ENCODE peak calls at places on chromosomes 3 and 15, in ten cellular contexts. E is NB4, B is AG09309, Z is foreskin fibroblast, K is right lobe of liver, F is ovary, N is hepatocyte, M is OCI-LY7, J is choroid plexus epithelial cell, X is pancreas. S is an unnamed sample.

GRCh38 chr15:75573001-75573400 is 6.1 kb downstream of the PTPN9 start:
- DNase-seq in E (peak; percentile 34), B (peak; percentile 31), Z (no peak), K (no peak), F (no peak), N (peak; percentile 20), M (no peak), J (peak; percentile 69), X (no peak), S (no peak)

GRCh38 chr15:31302029-31302657 is 24.5 kb upstream of the KLF13 start:
- DNase-seq in E (no peak), B (no peak), Z (no peak), K (no peak), F (no peak), N (no peak), M (no peak), J (no peak), X (no peak), S (no peak)

GRCh38 chr3:131619821-131620220 is 117.0 kb upstream of the MRPL3 start:
- DNase-seq in E (no peak), B (no peak), Z (no peak), K (no peak), F (no peak), N (no peak), M (no peak), J (no peak), X (no peak), S (no peak)

GRCh38 chr3:70999730-71000129 is 583.8 kb downstream of the FOXP1 start:
- DNase-seq in E (peak; percentile 38), B (no peak), Z (peak; percentile 77), K (no peak), F (no peak), N (no peak), M (no peak), J (peak; percentile 90), X (no peak), S (peak; percentile 49)

GRCh38 chr3:194632983-194633348 is 253 bp downstream of the TMEM44 start:
- DNase-seq in E (no peak), B (no peak), Z (no peak), K (peak; percentile 51), F (peak; percentile 35), N (peak; percentile 61), M (no peak), J (no peak), X (no peak), S (no peak)

GRCh38 chr3:187136347-187136746 is 2.9 kb downstream of the RPL39L start:
- DNase-seq in E (no peak), B (no peak), Z (no peak), K (no peak), F (no peak), N (no peak), M (no peak), J (no peak), X (no peak), S (no peak)

GRCh38 chr3:30043156-30043555 is 563.2 kb upstream of the TGFBR2 start:
- DNase-seq in E (no peak), B (no peak), Z (no peak), K (no peak), F (no peak), N (no peak), M (no peak), J (no peak), X (no peak), S (no peak)

GRCh38 chr3:103453152-103453551 is 1018.3 kb downstream of the ZPLD1 start:
- DNase-seq in E (no peak), B (no peak), Z (no peak), K (no peak), F (no peak), N (no peak), M (no peak), J (no peak), X (no peak), S (no peak)

GRCh38 chr15:37096878-37097568 is 3.3 kb downstream of the MEIS2 start:
- DNase-seq in E (no peak), B (no peak), Z (no peak), K (no peak), F (no peak), N (peak; percentile 25), M (no peak), J (peak; percentile 40), X (no peak), S (no peak)

GRCh38 chr3:13650210-13651056 is 101.5 kb downstream of the FBLN2 start:
- DNase-seq in E (peak; percentile 83), B (peak; percentile 8), Z (peak; percentile 56), K (peak; percentile 79), F (peak; percentile 67), N (peak; percentile 90), M (peak; percentile 78), J (peak; percentile 83), X (peak; percentile 97), S (no peak)

GRCh38 chr3:10702961-10703740 is 112.9 kb upstream of the SLC6A11 start:
- DNase-seq in E (peak; percentile 11), B (no peak), Z (no peak), K (no peak), F (no peak), N (no peak), M (peak; percentile 9), J (no peak), X (no peak), S (no peak)

GRCh38 chr3:185084883-185085282 is 68.0 kb downstream of the C3orf70 start:
- DNase-seq in E (no peak), B (peak; percentile 75), Z (peak; percentile 65), K (no peak), F (no peak), N (no peak), M (no peak), J (peak; percentile 13), X (no peak), S (no peak)

GRCh38 chr3:20080956-20081554 is 40.8 kb downstream of the KAT2B start:
- DNase-seq in E (peak; percentile 17), B (no peak), Z (no peak), K (peak; percentile 96), F (peak; percentile 44), N (peak; percentile 11), M (no peak), J (peak; percentile 13), X (peak; percentile 76), S (no peak)
- H3K4me3 ChIP-seq in E (no peak overlapping the region), B (no peak overlapping the region), Z (no peak overlapping the region), K (no peak overlapping the region), F (no peak overlapping the region), N (no peak overlapping the region), M (no peak overlapping the region), J (no peak overlapping the region), X (no peak overlapping the region), S (no peak overlapping the region)

DNA sequence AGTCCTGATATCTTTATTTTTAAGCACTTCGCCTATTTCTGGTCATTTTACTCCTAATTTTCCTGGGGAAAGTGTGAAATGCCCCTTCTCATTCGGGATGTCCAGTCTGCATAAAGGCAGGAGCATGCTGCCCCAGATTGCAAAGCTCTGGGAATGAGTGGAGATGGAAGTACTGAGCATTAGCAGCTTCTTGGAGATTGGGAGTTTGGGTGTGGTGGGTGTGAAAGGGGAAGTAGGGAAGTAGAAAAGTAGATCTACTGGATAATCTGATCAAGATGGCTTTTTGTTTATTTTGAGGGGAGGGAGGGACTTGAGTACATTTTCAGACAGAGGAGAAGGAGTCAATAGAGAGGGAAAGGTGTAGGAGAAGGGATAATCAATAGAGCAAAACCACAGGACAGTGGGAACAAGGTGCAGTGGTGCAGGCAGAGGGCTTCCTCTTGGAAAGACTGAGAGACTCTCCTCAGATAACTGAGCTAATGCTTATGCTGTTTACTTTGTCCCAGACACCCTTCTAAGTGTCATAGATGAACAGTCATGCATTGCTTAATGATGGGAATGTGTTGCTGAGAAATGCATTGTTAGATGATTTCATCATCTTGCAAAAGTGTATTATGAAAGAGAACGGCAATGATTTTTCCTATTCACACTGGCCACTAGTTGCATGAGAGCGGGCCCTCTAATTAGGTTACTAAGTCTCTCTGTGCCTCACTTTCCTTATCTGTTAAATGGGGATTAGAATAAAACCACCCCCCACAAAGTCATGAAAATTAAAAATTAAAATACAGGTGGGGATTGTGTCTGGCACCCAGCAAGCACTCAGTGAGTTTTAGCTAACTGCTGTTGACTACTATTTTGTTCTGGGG is 45.5 kb downstream of the PHLDB2 start:
- DNase-seq in E (peak; percentile 17), B (peak; percentile 95), Z (peak; percentile 83), K (no peak), F (no peak), N (peak; percentile 26), M (no peak), J (peak; percentile 96), X (no peak), S (peak; percentile 72)
- TF ChIP-seq CTCF in E (no peak), B (no peak), Z (no peak), K (no peak), F (no peak), N (no peak), M (no peak), J (peak; percentile 34), X (no peak), S (no peak)

DNA sequence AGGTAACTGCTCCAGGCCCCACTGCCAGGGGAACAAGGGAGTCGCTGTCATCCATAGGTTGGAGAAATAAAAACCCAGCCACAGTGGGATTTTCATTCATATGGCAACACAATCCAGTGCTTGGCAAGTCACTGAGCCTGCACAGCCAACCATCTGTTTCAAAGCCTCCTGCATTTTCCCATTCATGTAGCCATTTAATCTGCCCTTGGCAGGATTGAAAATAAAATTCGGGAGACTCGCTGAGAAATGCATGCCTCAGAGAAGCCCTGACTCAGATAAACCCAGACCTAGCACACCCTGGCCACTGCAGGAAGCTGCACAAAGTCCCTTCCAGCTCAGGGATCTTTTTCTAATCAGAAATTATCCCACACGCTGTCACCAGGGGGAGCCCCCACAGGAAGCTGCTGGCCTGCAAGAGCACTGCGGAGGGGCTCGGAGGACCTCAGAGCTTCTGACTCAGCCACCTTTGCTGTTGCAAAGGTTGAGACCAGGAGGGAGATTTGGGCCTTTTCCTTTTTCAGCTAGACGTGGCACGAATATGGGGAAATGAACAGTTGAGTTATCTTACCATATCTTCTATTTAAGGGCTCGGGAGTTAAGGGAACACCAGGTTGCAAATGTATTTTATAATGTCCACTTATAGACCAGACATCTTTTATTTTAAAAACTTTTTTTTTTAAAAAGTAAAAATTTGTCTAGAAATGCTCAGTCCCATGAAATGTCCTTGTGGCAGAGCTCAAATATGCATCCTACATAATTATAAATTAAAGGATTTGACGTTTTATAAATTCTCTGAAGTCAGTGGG is 103.4 kb upstream of the VEPH1 start:
- DNase-seq in E (peak; percentile 70), B (peak; percentile 27), Z (peak; percentile 73), K (peak; percentile 61), F (peak; percentile 24), N (peak; percentile 81), M (peak; percentile 58), J (peak; percentile 80), X (peak; percentile 79), S (peak; percentile 49)
- H3K4me3 ChIP-seq in E (no peak overlapping the region), B (no peak overlapping the region), Z (no peak overlapping the region), K (no peak overlapping the region), F (no peak overlapping the region), N (no peak overlapping the region), M (no peak overlapping the region), J (no peak overlapping the region), X (no peak overlapping the region), S (no peak overlapping the region)

DNA sequence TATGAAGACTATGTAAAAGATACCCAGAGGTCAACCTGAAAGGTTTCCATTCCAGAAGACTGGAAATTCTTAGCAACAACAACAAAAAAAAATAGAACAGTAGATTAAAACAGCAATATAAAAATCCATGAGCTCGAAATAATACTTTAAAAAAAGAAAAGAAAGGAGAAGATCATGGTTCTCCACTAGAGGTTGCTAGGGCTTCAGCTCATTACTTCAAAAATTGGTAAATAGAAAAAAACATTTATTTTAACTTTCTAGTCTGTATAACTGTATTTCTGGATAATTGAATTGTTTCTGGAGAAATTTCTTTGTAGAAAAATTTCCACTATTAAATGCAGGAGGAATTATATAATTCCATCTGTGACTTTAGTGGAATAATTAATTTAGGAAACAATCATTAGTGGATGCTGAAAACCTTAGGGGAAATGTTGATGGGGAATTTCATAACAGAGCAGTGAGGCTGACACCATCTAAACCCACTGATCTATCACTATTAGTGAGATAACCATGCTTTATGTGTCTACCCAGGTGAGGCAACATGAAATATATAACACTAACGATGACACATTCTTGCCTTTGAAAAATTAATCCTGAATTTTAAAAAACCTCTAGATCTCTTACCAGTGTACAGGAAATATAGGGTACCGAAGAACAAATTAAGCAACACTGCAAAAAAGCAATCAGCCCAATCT is 62.5 kb upstream of the SNRK start:
- DNase-seq in E (peak; percentile 15), B (no peak), Z (no peak), K (no peak), F (no peak), N (no peak), M (peak; percentile 4), J (peak; percentile 58), X (no peak), S (no peak)
- TF ChIP-seq CTCF in E (peak; percentile 12), B (peak; percentile 45), Z (peak; percentile 34), K (peak; percentile 52), F (no peak), N (peak; percentile 28), M (peak; percentile 67), J (peak; percentile 67), X (no peak), S (peak; percentile 33)

S was measured in astrocyte of the cerebellum.